ENCODE peak calls at places on chromosomes 1 and 21, in six cellular contexts. W is GF-D8; O is activated CD8-positive, alpha-beta memory T cell treated with anti-CD3 and anti-CD28 coated beads, Interleukin-2, amount 50 U/mL, for 4 hours; B is Panc1; E is heart right ventricle; D is neural crest cell. Q is an unnamed sample.

GRCh38 chr1:225004396-225004795 is 74.9 kb downstream of the DNAH14 start:
- DNase-seq in W (no peak), D (no peak), E (no peak), B (no peak), O (no peak), Q (no peak)

GRCh38 chr1:41021526-41022308 is at the start of gene SLFNL1:
- DNase-seq in O (no peak), D (no peak), B (no peak), E (peak), W (no peak), Q (peak)

GRCh38 chr1:223258751-223259177 is 105.2 kb downstream of the SUSD4 start:
- DNase-seq in D (no peak), B (no peak), O (no peak), W (no peak), E (no peak), Q (no peak)

GRCh38 chr1:117467336-117467735 is 100.1 kb downstream of the MAN1A2 start:
- DNase-seq in O (no peak), E (no peak), B (no peak), D (no peak), W (no peak), Q (no peak)

GRCh38 chr1:53982034-53982761 is 35.8 kb downstream of the LDLRAD1 start:
- DNase-seq in D (peak), W (no peak), O (no peak), B (no peak), E (peak), Q (peak)

GRCh38 chr1:108897865-108898720 is 21.3 kb downstream of the GPSM2 start:
- DNase-seq in W (peak), E (no peak), B (no peak), D (no peak), O (no peak), Q (no peak)

GRCh38 chr1:933603-933940 is 9.8 kb downstream of the SAMD11 start:
- DNase-seq in O (no peak), E (no peak), W (no peak), B (no peak), D (no peak), Q (no peak)

GRCh38 chr1:27298632-27299384 is 23.2 kb upstream of the TMEM222 start:
- DNase-seq in O (no peak), W (no peak), B (no peak), E (no peak), D (no peak), Q (no peak)

GRCh38 chr21:27700974-27701614 is 734.2 kb upstream of the ADAMTS5 start:
- DNase-seq in B (peak), D (peak), E (peak), O (peak), W (peak), Q (peak)

GRCh38 chr1:210669951-210670350 is 341.2 kb downstream of the HHAT start:
- DNase-seq in E (no peak), B (no peak), O (no peak), D (no peak), W (no peak), Q (no peak)

GRCh38 chr1:209153435-209153834 is 430.1 kb upstream of the CAMK1G start:
- DNase-seq in D (no peak), O (no peak), W (no peak), B (no peak), E (no peak), Q (no peak)

GRCh38 chr1:55530749-55531478 is 315.8 kb upstream of the USP24 start:
- DNase-seq in W (no peak), E (no peak), O (no peak), B (no peak), D (no peak), Q (no peak)

GRCh38 chr1:247322849-247323586 is 8.6 kb downstream of the ZNF496 start:
- DNase-seq in O (peak), E (no peak), B (no peak), D (no peak), W (no peak), Q (no peak)

GRCh38 chr1:87044840-87045239 is 130.4 kb downstream of the HS2ST1 start:
- DNase-seq in E (no peak), O (no peak), B (no peak), D (no peak), W (no peak), Q (no peak)

GRCh38 chr1:18877282-18877681 is 17.8 kb upstream of the TAS1R2 start:
- DNase-seq in E (no peak), D (no peak), B (no peak), O (no peak), W (no peak), Q (no peak)

GRCh38 chr1:40886318-40887011 is 24.3 kb upstream of the CITED4 start:
- DNase-seq in B (no peak), D (no peak), W (no peak), O (no peak), E (no peak), Q (no peak)

GRCh38 chr21:31310750-31311149 is 33.3 kb downstream of the TIAM1 start:
- DNase-seq in B (no peak), E (no peak), O (no peak), D (no peak), W (no peak), Q (no peak)